ENCODE peak calls at places on chromosome 2, in ten cellular contexts. A is NCI-H2029; S is activated gamma-delta T cell treated with Interleukin-2 at 50 U/mL for 16 hours; Y is left cardiac atrium; W is adrenal gland; T is M059J; O is stimulated activated CD4-positive, alpha-beta T cell treated with anti-CD3 and anti-CD28 coated beads, TNF-alpha, amount 100 ng/mL, for 1 hour; V is gastrocnemius medialis; P is ovary; Z is GM10248. M is an unnamed sample.

GRCh38 chr2:108988796-108989713 is at the start of gene EDAR:
- DNase-seq in Z (peak; percentile 63), S (peak; percentile 37), W (peak; percentile 34), P (no peak), A (peak; percentile 10), V (no peak), T (peak; percentile 36), O (peak; percentile 14), Y (peak; percentile 38), M (peak; percentile 14)

GRCh38 chr2:14387332-14387731 is 245.2 kb upstream of the LRATD1 start:
- DNase-seq in W (no peak), O (no peak), Y (no peak), P (no peak), Z (no peak), S (no peak), V (no peak), T (no peak), A (no peak), M (no peak)

GRCh38 chr2:68317971-68318685 is 1.6 kb downstream of the CNRIP1 start:
- DNase-seq in V (no peak), T (no peak), P (no peak), W (no peak), O (no peak), Y (no peak), S (no peak), Z (no peak), A (no peak), M (peak; percentile 15)

GRCh38 chr2:29281086-29281485 is 165.9 kb downstream of the CLIP4 start:
- DNase-seq in A (no peak), S (no peak), Y (no peak), V (no peak), W (no peak), T (no peak), O (no peak), Z (no peak), P (no peak), M (no peak)

GRCh38 chr2:202426751-202427150 is 50.6 kb downstream of the BMPR2 start:
- DNase-seq in Z (no peak), V (no peak), S (no peak), Y (no peak), A (no peak), P (no peak), W (no peak), T (peak; percentile 17), O (no peak), M (no peak)

GRCh38 chr2:11665510-11666362 is 4.3 kb downstream of the NTSR2 start:
- DNase-seq in A (no peak), P (no peak), Z (no peak), V (no peak), S (no peak), W (no peak), Y (no peak), T (no peak), O (no peak), M (no peak)

GRCh38 chr2:152167070-152167469 is 8.5 kb downstream of the STAM2 start:
- DNase-seq in P (no peak), O (no peak), S (no peak), Z (no peak), W (no peak), A (no peak), V (no peak), Y (no peak), T (no peak), M (no peak)

GRCh38 chr2:24920813-24921441 is 890 bp upstream of the ADCY3 start:
- DNase-seq in W (no peak), Z (no peak), O (no peak), A (no peak), S (no peak), V (no peak), Y (no peak), T (peak; percentile 8), P (no peak), M (no peak)

M was measured in RPMI7951.